ENCODE peak calls at places on chromosome 7, in four cellular contexts. I is K562, V is HepG2, X is SK-N-SH. T is an unnamed sample.

GRCh38 chr7:157234271-157234670 is 95.5 kb downstream of the UBE3C start:
- DNase-seq in X (peak), V (no peak), I (no peak), T (no peak)

GRCh38 chr7:131553906-131554305 is 2.5 kb downstream of the PODXL start:
- DNase-seq in V (no peak), I (no peak), X (no peak), T (no peak)

GRCh38 chr7:68267486-68267885 is 1270.9 kb downstream of the TYW1 start:
- DNase-seq in V (no peak), X (no peak), I (no peak), T (no peak)

GRCh38 chr7:28536259-28536658 is 123.9 kb downstream of the CREB5 start:
- DNase-seq in I (no peak), X (no peak), V (no peak), T (peak)

GRCh38 chr7:108348913-108349312 is 107.3 kb downstream of the NRCAM start:
- DNase-seq in X (no peak), I (no peak), V (no peak), T (no peak)

GRCh38 chr7:123705217-123705901 is 43.4 kb downstream of the WASL start:
- DNase-seq in I (no peak), X (no peak), V (no peak), T (no peak)

GRCh38 chr7:151366872-151367207 is 25.2 kb downstream of the NUB1 start:
- DNase-seq in I (no peak), X (no peak), V (no peak), T (no peak)

GRCh38 chr7:17773289-17773626 is 167.0 kb downstream of the SNX13 start:
- DNase-seq in X (no peak), V (peak), I (no peak), T (no peak)

GRCh38 chr7:7992502-7992901 is 23.9 kb downstream of the GLCCI1 start:
- DNase-seq in V (no peak), X (no peak), I (no peak), T (no peak)

GRCh38 chr7:48837266-48837665 is 87.1 kb upstream of the CDC14C start:
- DNase-seq in X (no peak), V (no peak), I (no peak), T (no peak)

GRCh38 chr7:4762121-4763055 is 13.0 kb upstream of the AP5Z1 start:
- DNase-seq in X (no peak), V (no peak), I (no peak), T (no peak)

GRCh38 chr7:157271315-157271990 is 65.4 kb upstream of the DNAJB6 start:
- DNase-seq in V (no peak), I (no peak), X (no peak), T (no peak)

GRCh38 chr7:5523052-5523711 is 99.5 kb upstream of the TNRC18 start:
- DNase-seq in V (no peak), X (no peak), I (no peak), T (no peak)

GRCh38 chr7:51210766-51211165 is 105.8 kb downstream of the COBL start:
- DNase-seq in I (no peak), V (no peak), X (no peak), T (no peak)

GRCh38 chr7:84339306-84339705 is 144.7 kb upstream of the SEMA3A start:
- DNase-seq in X (no peak), I (no peak), V (no peak), T (no peak)
- TF ChIP-seq YY1 in X (no peak), I (no peak), V (no peak), T (no peak)

GRCh38 chr7:153939654-153940053 is 112.5 kb upstream of the DPP6 start:
- DNase-seq in I (no peak), V (no peak), X (no peak), T (no peak)

GRCh38 chr7:153934048-153934447 is 118.2 kb upstream of the DPP6 start:
- DNase-seq in X (no peak), V (no peak), I (no peak), T (no peak)

GRCh38 chr7:153939177-153939576 is 113.0 kb upstream of the DPP6 start:
- DNase-seq in I (no peak), X (peak), V (no peak), T (no peak)

GRCh38 chr7:153930681-153931080 is 121.5 kb upstream of the DPP6 start:
- DNase-seq in X (no peak), V (no peak), I (no peak), T (no peak)

GRCh38 chr7:153934629-153935028 is 117.6 kb upstream of the DPP6 start:
- DNase-seq in I (no peak), V (no peak), X (peak), T (no peak)
- TF ChIP-seq YY1 in I (no peak), V (no peak), X (no peak), T (no peak)

DNA sequence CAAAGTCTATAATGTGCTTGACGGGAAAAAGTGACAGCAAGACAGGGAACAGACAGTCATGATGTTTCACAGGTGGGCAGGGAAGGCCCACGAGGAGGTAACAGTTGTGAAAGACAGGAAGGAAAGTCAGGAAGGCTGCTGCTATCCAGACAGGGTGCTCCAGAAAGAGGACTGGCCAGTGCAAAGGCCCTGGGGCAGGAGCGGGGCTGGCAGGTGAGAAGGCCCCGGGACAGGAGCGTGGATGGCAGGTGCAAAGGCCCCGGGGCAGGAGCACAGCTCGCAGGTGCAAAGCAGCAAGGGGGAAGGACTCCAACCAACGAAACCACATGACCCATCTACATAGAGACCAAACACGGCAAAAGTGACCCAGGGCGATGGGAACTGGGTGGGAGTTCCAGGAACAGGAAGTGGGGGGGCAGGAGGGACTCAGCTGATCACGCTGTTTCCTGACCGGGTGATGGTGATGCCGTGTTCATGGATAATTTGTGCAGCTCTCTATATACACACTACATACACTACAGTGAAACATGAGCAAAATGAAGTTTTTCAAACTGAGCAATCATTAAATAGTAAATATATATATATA is 138.2 kb downstream of the MAD1L1 start:
- DNase-seq in X (no peak), V (no peak), I (no peak), T (no peak)
- TF ChIP-seq YY1 in X (no peak), V (no peak), I (no peak), T (no peak)

DNA sequence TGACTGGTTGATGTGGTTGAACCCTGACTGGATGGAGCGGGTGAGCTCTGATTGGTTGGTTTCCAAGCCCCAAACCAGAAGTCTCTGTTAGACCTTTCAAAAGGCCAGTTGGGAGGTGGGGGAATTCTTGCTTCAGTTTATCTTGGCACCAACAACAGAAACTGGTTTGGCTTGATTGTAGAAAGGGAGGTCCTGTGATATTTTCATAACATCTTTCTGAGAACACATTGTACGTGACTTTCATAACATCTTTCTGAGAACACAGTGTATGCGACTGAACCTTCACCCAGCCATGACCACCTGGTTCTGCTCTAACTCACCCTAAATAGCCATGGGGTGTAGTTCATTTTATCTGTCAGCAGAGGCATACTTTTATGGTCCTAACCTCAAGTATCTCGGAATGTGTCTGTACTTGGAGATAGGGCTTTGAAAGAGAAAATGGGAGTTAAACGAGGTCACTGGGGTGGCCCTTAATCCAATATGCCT is 88.3 kb downstream of the GALNT17 start:
- DNase-seq in V (no peak), X (no peak), I (peak), T (no peak)
- TF ChIP-seq YY1 in V (no peak), X (no peak), I (no peak), T (no peak)

GRCh38 chr7:20784311-20785210 is 2.1 kb downstream of the SP8 start:
- DNase-seq in I (no peak), V (no peak), X (peak), T (no peak)

GRCh38 chr7:20786049-20786412 is 655 bp downstream of the SP8 start:
- DNase-seq in I (no peak), V (no peak), X (peak), T (no peak)

GRCh38 chr7:20786421-20786778 is 286 bp downstream of the SP8 start:
- DNase-seq in X (peak), V (no peak), I (peak), T (no peak)

GRCh38 chr7:20786779-20787651 is at the start of gene SP8:
- DNase-seq in I (peak), V (peak), X (peak), T (no peak)

GRCh38 chr7:20785211-20786048 is 1.3 kb downstream of the SP8 start:
- DNase-seq in I (no peak), X (peak), V (no peak), T (no peak)
- TF ChIP-seq YY1 in I (no peak), X (no peak), V (no peak), T (no peak)

DNA sequence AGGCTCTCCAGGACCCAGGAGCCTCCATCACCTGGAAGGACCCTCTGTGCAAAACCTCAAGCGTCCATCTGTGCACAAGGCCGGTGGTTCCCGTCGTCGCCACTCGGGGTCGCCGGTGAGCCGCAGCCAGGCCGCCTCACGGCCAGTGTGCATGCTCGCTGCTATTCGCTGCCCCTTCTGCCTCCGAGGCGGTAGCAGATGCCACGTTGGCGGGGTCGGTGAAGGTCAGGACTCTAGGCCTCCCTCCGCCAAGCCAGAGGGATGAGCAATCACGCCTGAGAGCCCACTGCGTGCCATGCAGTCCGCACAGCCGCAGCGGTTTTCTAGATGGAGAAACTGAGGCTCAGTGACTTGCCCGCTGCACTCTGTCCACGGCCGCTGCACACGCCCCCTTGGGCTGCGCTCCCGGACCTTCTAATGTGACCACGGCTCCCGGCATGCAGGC is 5.7 kb downstream of the UPK3B start:
- DNase-seq in X (peak), I (peak), V (peak), T (no peak)
- TF ChIP-seq YY1 in X (no peak), I (peak), V (peak), T (no peak)

GRCh38 chr7:105827106-105827870 is 49.1 kb downstream of the ATXN7L1 start:
- DNase-seq in X (no peak), I (no peak), V (peak), T (no peak)

GRCh38 chr7:105829681-105830322 is 46.6 kb downstream of the ATXN7L1 start:
- DNase-seq in X (no peak), V (no peak), I (no peak), T (no peak)

GRCh38 chr7:105831824-105832535 is 44.4 kb downstream of the ATXN7L1 start:
- DNase-seq in I (no peak), X (no peak), V (no peak), T (no peak)

GRCh38 chr7:105828141-105828540 is 48.3 kb downstream of the ATXN7L1 start:
- DNase-seq in X (no peak), I (no peak), V (no peak), T (no peak)

DNA sequence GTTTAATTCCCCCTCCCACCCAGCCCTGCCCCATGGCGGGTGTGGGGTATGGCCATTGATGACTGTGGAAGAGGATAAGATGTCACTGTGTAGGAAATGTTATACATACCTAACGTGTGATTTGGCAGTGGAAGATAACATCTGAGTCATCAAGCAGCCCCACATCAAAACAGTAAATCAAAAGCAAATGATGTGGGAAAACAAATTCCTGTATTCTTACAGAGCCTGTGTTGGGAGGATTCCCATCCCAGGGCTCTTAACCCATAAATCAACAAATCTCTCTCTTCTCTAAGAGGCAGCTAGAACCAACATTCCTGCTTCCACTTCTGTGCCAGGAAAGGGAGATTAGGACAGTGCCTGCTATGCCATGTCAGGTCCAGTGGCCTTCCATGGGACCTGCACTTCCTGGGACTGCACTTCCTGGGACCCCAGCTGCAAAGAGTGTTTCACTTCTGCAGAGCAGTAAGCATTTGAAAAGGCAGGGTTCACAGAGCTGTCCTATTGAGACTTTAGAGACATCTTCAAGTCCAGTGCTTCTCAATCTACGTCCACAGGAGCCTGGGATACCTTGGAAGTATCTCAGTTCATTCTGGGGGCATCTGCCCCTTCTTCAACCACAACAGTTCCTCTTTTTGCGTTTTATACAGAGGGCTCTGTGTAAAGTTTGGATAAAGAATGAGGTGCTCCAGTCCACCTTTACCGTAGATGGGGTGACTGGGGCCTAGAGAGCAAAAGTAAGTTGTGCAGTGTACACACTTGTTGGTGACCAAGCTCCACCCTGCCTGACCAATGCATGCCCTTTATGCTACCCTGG is 45.8 kb downstream of the ATXN7L1 start:
- DNase-seq in X (peak), V (peak), I (no peak), T (peak)
- TF ChIP-seq YY1 in X (no peak), V (no peak), I (no peak), T (peak)

GRCh38 chr7:22726849-22727792 is at the start of gene IL6:
- DNase-seq in I (peak), V (peak), X (peak), T (no peak)

GRCh38 chr7:22728416-22729029 is 1.5 kb downstream of the IL6 start:
- DNase-seq in V (peak), X (no peak), I (peak), T (peak)

GRCh38 chr7:22724861-22725260 is 2.1 kb upstream of the IL6 start:
- DNase-seq in V (no peak), X (no peak), I (no peak), T (no peak)

GRCh38 chr7:22725585-22725984 is 1.4 kb upstream of the IL6 start:
- DNase-seq in V (peak), I (peak), X (peak), T (peak)

DNA sequence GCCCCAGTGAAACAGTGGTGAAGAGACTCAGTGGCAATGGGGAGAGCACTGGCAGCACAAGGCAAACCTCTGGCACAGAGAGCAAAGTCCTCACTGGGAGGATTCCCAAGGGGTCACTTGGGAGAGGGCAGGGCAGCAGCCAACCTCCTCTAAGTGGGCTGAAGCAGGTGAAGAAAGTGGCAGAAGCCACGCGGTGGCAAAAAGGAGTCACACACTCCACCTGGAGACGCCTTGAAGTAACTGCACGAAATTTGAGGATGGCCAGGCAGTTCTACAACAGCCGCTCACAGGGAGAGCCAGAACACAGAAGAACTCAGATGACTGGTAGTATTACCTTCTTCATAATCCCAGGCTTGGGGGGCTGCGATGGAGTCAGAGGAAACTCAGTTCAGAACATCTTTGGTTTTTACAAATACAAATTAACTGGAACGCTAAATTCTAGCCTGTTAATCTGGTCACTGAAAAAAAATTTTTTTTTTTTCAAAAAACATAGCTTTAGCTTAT is 603 bp upstream of the IL6 start:
- DNase-seq in I (peak), X (peak), V (peak), T (peak)
- TF ChIP-seq YY1 in I (no peak), X (no peak), V (no peak), T (no peak)

DNA sequence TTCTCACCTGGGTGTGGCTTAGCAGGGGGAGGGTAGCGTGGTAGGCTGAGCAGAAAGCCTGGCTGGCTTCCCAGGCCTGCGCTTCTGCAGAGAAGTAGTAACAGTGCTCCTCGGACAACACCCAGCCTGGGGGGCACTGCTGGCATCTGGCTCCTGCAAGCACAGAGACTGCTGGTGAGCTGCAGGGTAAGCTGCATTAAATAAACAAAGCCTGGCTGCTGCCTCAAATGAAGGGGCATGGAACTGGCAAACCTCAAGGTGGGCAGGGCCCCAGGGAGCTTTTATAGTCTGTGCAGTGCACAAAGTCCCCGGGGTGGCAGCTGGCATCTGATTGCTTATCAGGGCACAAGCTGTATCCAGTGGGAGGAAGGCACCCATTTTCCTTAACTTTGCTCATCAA is 3.9 kb downstream of the KLRG2 start:
- DNase-seq in V (no peak), X (peak), I (no peak), T (no peak)
- TF ChIP-seq YY1 in V (no peak), X (no peak), I (no peak), T (no peak)